ENCODE peak calls at places on chromosomes 6 and 20, in four cellular contexts. A is frontal cortex, H is kidney epithelial cell, R is epithelial cell of esophagus. U is an unnamed sample.

GRCh38 chr6:84766118-84766683 is 1.8 kb upstream of the TBX18 start:
- DNase-seq in A (no peak), H (no peak), R (no peak), U (peak)

GRCh38 chr6:30926644-30927043 is 5.3 kb downstream of the SFTA2 start:
- DNase-seq in A (no peak), H (peak), R (peak), U (peak)

GRCh38 chr6:160477901-160478300 is 129.7 kb downstream of the SLC22A3 start:
- DNase-seq in A (no peak), H (no peak), R (peak), U (peak)

GRCh38 chr20:61558726-61559125 is 306.7 kb downstream of the CDH4 start:
- DNase-seq in A (no peak), H (peak), R (peak), U (peak)

GRCh38 chr6:166760288-166760687 is 133.2 kb upstream of the RPS6KA2 start:
- DNase-seq in A (no peak), H (no peak), R (no peak), U (no peak)

GRCh38 chr20:57457243-57457761 is 66.1 kb downstream of the RBM38 start:
- DNase-seq in A (no peak), H (no peak), R (no peak), U (no peak)

GRCh38 chr6:124294572-124294971 is 490.9 kb downstream of the NKAIN2 start:
- DNase-seq in A (no peak), H (no peak), R (no peak), U (peak)

GRCh38 chr6:130933712-130934200 is 106.5 kb downstream of the SMLR1 start:
- DNase-seq in A (no peak), H (no peak), R (peak), U (peak)

GRCh38 chr6:32609731-32610640 is 20.3 kb upstream of the HLA-DRB1 start:
- DNase-seq in A (peak), H (peak), R (peak), U (peak)

GRCh38 chr6:36769676-36770499 is 69.4 kb downstream of the CPNE5 start:
- DNase-seq in A (no peak), H (no peak), R (peak), U (peak)

GRCh38 chr6:157300436-157300835 is 22.9 kb downstream of the TMEM242 start:
- DNase-seq in A (no peak), H (no peak), R (no peak), U (no peak)

GRCh38 chr20:10579942-10580341 is 93.9 kb downstream of the JAG1 start:
- DNase-seq in A (no peak), H (no peak), R (peak), U (no peak)

GRCh38 chr6:69784595-69785377 is 12.0 kb downstream of the LMBRD1 start:
- DNase-seq in A (no peak), H (no peak), R (no peak), U (no peak)

GRCh38 chr6:129567374-129567773 is 142.6 kb downstream of the ARHGAP18 start:
- DNase-seq in A (no peak), H (no peak), R (peak), U (peak)

GRCh38 chr6:52973013-52973412 is 22.1 kb downstream of the GSTA4 start:
- DNase-seq in A (no peak), H (no peak), R (no peak), U (no peak)

GRCh38 chr6:139124887-139125672 is 9.8 kb upstream of the HECA start:
- DNase-seq in A (no peak), H (no peak), R (peak), U (peak)

GRCh38 chr20:44931911-44932310 is 22.1 kb downstream of the PABPC1L start:
- DNase-seq in A (no peak), H (no peak), R (no peak), U (no peak)

GRCh38 chr6:100986921-100987320 is 105.8 kb upstream of the ASCC3 start:
- DNase-seq in A (no peak), H (no peak), R (no peak), U (no peak)

GRCh38 chr20:32536861-32537656 is 48.1 kb downstream of the NOL4L start:
- DNase-seq in A (no peak), H (no peak), R (no peak), U (no peak)

GRCh38 chr20:17372831-17373440 is 146.1 kb downstream of the PCSK2 start:
- DNase-seq in A (no peak), H (no peak), R (no peak), U (no peak)

GRCh38 chr6:36834576-36835293 is 4.5 kb downstream of the CPNE5 start:
- DNase-seq in A (no peak), H (no peak), R (no peak), U (no peak)

GRCh38 chr20:57655812-57656161 is 35.6 kb upstream of the ZBP1 start:
- DNase-seq in A (peak), H (no peak), R (no peak), U (no peak)

GRCh38 chr20:22556565-22557056 is 27.8 kb downstream of the FOXA2 start:
- DNase-seq in A (no peak), H (no peak), R (no peak), U (no peak)

GRCh38 chr20:1567392-1568165 is 10.1 kb upstream of the SIRPD start:
- DNase-seq in A (no peak), H (peak), R (peak), U (peak)

GRCh38 chr20:52127309-52127708 is 64.3 kb downstream of the ZFP64 start:
- DNase-seq in A (no peak), H (no peak), R (no peak), U (no peak)

GRCh38 chr6:167706313-167707109 is 120.2 kb upstream of the AFDN start:
- DNase-seq in A (no peak), H (no peak), R (no peak), U (no peak)

GRCh38 chr6:14966902-14967711 is 278.8 kb upstream of the JARID2 start:
- DNase-seq in A (no peak), H (no peak), R (no peak), U (no peak)